ENCODE peak calls at places on chromosome 3, in seven cellular contexts. B is amniotic stem cell; F is stimulated activated CD4-positive, alpha-beta T cell treated with anti-CD3 and anti-CD28 coated beads, Interleukin-15, amount 100 ng/mL, for 1 hour; P is left lobe of liver; W is AML-193; C is NCI-H226; S is NCI-H1092 treated with DMSO at 0.1 percent for 48 hours. R is an unnamed sample.

GRCh38 chr3:4065080-4065479 is 238.1 kb upstream of the SETMAR start:
- DNase-seq in P (no peak), C (no peak), F (no peak), W (no peak), S (no peak), B (no peak), R (no peak)

GRCh38 chr3:44065311-44065710 is 176.4 kb upstream of the TOPAZ1 start:
- DNase-seq in W (no peak), B (peak), C (peak), S (peak), F (no peak), P (peak), R (peak)

GRCh38 chr3:151263126-151263525 is 15.2 kb downstream of the P2RY14 start:
- DNase-seq in C (no peak), P (no peak), W (no peak), B (no peak), S (no peak), F (no peak), R (no peak)

GRCh38 chr3:71428841-71429609 is 154.5 kb downstream of the FOXP1 start:
- DNase-seq in F (no peak), C (no peak), B (no peak), W (no peak), P (peak), S (peak), R (no peak)

GRCh38 chr3:120470870-120471269 is 20.1 kb upstream of the FSTL1 start:
- DNase-seq in C (peak), S (peak), B (no peak), F (no peak), W (no peak), P (no peak), R (no peak)

GRCh38 chr3:52986049-52986448 is 59.8 kb downstream of the SFMBT1 start:
- DNase-seq in B (no peak), W (no peak), C (peak), P (no peak), S (no peak), F (no peak), R (no peak)

GRCh38 chr3:16801223-16801622 is 83.5 kb upstream of the PLCL2 start:
- DNase-seq in P (no peak), F (no peak), C (peak), B (no peak), S (no peak), W (peak), R (no peak)

GRCh38 chr3:177318559-177318958 is 121.3 kb upstream of the TBL1XR1 start:
- DNase-seq in C (no peak), S (no peak), B (no peak), W (no peak), F (no peak), P (no peak), R (no peak)

GRCh38 chr3:63228677-63229076 is 49.4 kb upstream of the SYNPR start:
- DNase-seq in S (peak), F (no peak), C (no peak), W (peak), B (peak), P (no peak), R (peak)